ENCODE peak calls at places on chromosomes 11 and 22, in seven cellular contexts. One of them, this sample, is unnamed.

GRCh38 chr22:18060646-18061620 is 16.9 kb upstream of the PEX26 start:
- DNase-seq in ecto neural progenitor cell: no peak
- DNase-seq in activated CD4-positive, CD25-positive, alpha-beta regulatory T cell: no peak
- DNase-seq in body of pancreas: no peak
- DNase-seq in NCI-H774: no peak
- DNase-seq in skeletal muscle cell: no peak
- DNase-seq in fibroblast of the aortic adventitia: no peak
- DNase-seq in this sample: no peak

GRCh38 chr11:2789791-2790580 is 90.2 kb upstream of the KCNQ1OT1 start:
- DNase-seq in ecto neural progenitor cell: peak
- DNase-seq in activated CD4-positive, CD25-positive, alpha-beta regulatory T cell: no peak
- DNase-seq in NCI-H774: no peak
- DNase-seq in skeletal muscle cell: no peak
- DNase-seq in body of pancreas: no peak
- DNase-seq in fibroblast of the aortic adventitia: no peak
- DNase-seq in this sample: no peak

GRCh38 chr11:11411401-11411985 is 58.4 kb upstream of the CSNK2A3 start:
- DNase-seq in ecto neural progenitor cell: no peak
- DNase-seq in fibroblast of the aortic adventitia: no peak
- DNase-seq in NCI-H774: no peak
- DNase-seq in activated CD4-positive, CD25-positive, alpha-beta regulatory T cell: no peak
- DNase-seq in body of pancreas: no peak
- DNase-seq in skeletal muscle cell: no peak
- DNase-seq in this sample: no peak

GRCh38 chr11:64229090-64229958 is 1.0 kb upstream of the DNAJC4 start:
- DNase-seq in NCI-H774: no peak
- DNase-seq in fibroblast of the aortic adventitia: no peak
- DNase-seq in ecto neural progenitor cell: no peak
- DNase-seq in skeletal muscle cell: no peak
- DNase-seq in activated CD4-positive, CD25-positive, alpha-beta regulatory T cell: no peak
- DNase-seq in body of pancreas: no peak
- DNase-seq in this sample: no peak

GRCh38 chr11:45470151-45471001 is 184.2 kb upstream of the SYT13 start:
- DNase-seq in NCI-H774: no peak
- DNase-seq in fibroblast of the aortic adventitia: peak
- DNase-seq in skeletal muscle cell: peak
- DNase-seq in activated CD4-positive, CD25-positive, alpha-beta regulatory T cell: no peak
- DNase-seq in body of pancreas: peak
- DNase-seq in ecto neural progenitor cell: no peak
- DNase-seq in this sample: no peak

GRCh38 chr11:130103296-130103814 is 33.7 kb downstream of the APLP2 start:
- DNase-seq in activated CD4-positive, CD25-positive, alpha-beta regulatory T cell: no peak
- DNase-seq in skeletal muscle cell: peak
- DNase-seq in NCI-H774: no peak
- DNase-seq in fibroblast of the aortic adventitia: peak
- DNase-seq in body of pancreas: no peak
- DNase-seq in ecto neural progenitor cell: no peak
- DNase-seq in this sample: no peak

GRCh38 chr22:41498322-41498721 is 29.4 kb downstream of the ACO2 start:
- DNase-seq in fibroblast of the aortic adventitia: peak
- DNase-seq in activated CD4-positive, CD25-positive, alpha-beta regulatory T cell: no peak
- DNase-seq in skeletal muscle cell: no peak
- DNase-seq in NCI-H774: no peak
- DNase-seq in body of pancreas: no peak
- DNase-seq in ecto neural progenitor cell: no peak
- DNase-seq in this sample: no peak

GRCh38 chr22:19605508-19606331 is 81.5 kb upstream of the CLDN5 start:
- DNase-seq in ecto neural progenitor cell: no peak
- DNase-seq in body of pancreas: no peak
- DNase-seq in activated CD4-positive, CD25-positive, alpha-beta regulatory T cell: no peak
- DNase-seq in fibroblast of the aortic adventitia: no peak
- DNase-seq in skeletal muscle cell: no peak
- DNase-seq in NCI-H774: no peak
- DNase-seq in this sample: no peak

GRCh38 chr11:134581966-134582787 is 170.1 kb upstream of the B3GAT1 start:
- DNase-seq in skeletal muscle cell: no peak
- DNase-seq in ecto neural progenitor cell: peak
- DNase-seq in NCI-H774: no peak
- DNase-seq in body of pancreas: no peak
- DNase-seq in fibroblast of the aortic adventitia: no peak
- DNase-seq in activated CD4-positive, CD25-positive, alpha-beta regulatory T cell: no peak
- DNase-seq in this sample: no peak

GRCh38 chr11:110071197-110071596 is 22.0 kb upstream of the ZC3H12C start:
- DNase-seq in activated CD4-positive, CD25-positive, alpha-beta regulatory T cell: no peak
- DNase-seq in skeletal muscle cell: no peak
- DNase-seq in fibroblast of the aortic adventitia: no peak
- DNase-seq in body of pancreas: no peak
- DNase-seq in NCI-H774: no peak
- DNase-seq in ecto neural progenitor cell: no peak
- DNase-seq in this sample: no peak

GRCh38 chr11:95704865-95705264 is 84.7 kb downstream of the FAM76B start:
- DNase-seq in body of pancreas: no peak
- DNase-seq in activated CD4-positive, CD25-positive, alpha-beta regulatory T cell: no peak
- DNase-seq in skeletal muscle cell: no peak
- DNase-seq in ecto neural progenitor cell: no peak
- DNase-seq in NCI-H774: no peak
- DNase-seq in fibroblast of the aortic adventitia: no peak
- DNase-seq in this sample: no peak

GRCh38 chr11:92500463-92500862 is 275.8 kb downstream of the FAT3 start:
- DNase-seq in activated CD4-positive, CD25-positive, alpha-beta regulatory T cell: no peak
- DNase-seq in NCI-H774: no peak
- DNase-seq in ecto neural progenitor cell: no peak
- DNase-seq in skeletal muscle cell: peak
- DNase-seq in fibroblast of the aortic adventitia: no peak
- DNase-seq in body of pancreas: no peak
- DNase-seq in this sample: no peak

GRCh38 chr11:68550485-68550817 is 89.9 kb downstream of the PPP6R3 start:
- DNase-seq in activated CD4-positive, CD25-positive, alpha-beta regulatory T cell: no peak
- DNase-seq in body of pancreas: no peak
- DNase-seq in fibroblast of the aortic adventitia: peak
- DNase-seq in NCI-H774: no peak
- DNase-seq in skeletal muscle cell: no peak
- DNase-seq in ecto neural progenitor cell: no peak
- DNase-seq in this sample: no peak

GRCh38 chr11:75986966-75987365 is 172.0 kb downstream of the UVRAG start:
- DNase-seq in ecto neural progenitor cell: no peak
- DNase-seq in skeletal muscle cell: no peak
- DNase-seq in body of pancreas: no peak
- DNase-seq in NCI-H774: no peak
- DNase-seq in activated CD4-positive, CD25-positive, alpha-beta regulatory T cell: no peak
- DNase-seq in fibroblast of the aortic adventitia: peak
- DNase-seq in this sample: no peak

GRCh38 chr11:35089724-35090505 is 49.1 kb upstream of the CD44 start:
- DNase-seq in ecto neural progenitor cell: no peak
- DNase-seq in activated CD4-positive, CD25-positive, alpha-beta regulatory T cell: no peak
- DNase-seq in fibroblast of the aortic adventitia: no peak
- DNase-seq in body of pancreas: no peak
- DNase-seq in skeletal muscle cell: no peak
- DNase-seq in NCI-H774: no peak
- DNase-seq in this sample: no peak